ENCODE peak calls at places on chromosomes 11 and 22, in seven cellular contexts. One of them, this sample, is unnamed. For H3K4me1, the result is how much of the 10 kb centered on the place peaks cover.

GRCh38 chr11:16604784-16605439 is 133.5 kb upstream of the C11orf58 start:
- DNase-seq in mammary epithelial cell: peak
- DNase-seq in effector memory CD4-positive, alpha-beta T cell: no peak
- DNase-seq in keratinocyte: no peak
- DNase-seq in transverse colon: peak
- DNase-seq in HCT116: no peak
- DNase-seq in PC-3: no peak
- DNase-seq in this sample: no peak

GRCh38 chr22:41157083-41157482 is 48.0 kb upstream of the L3MBTL2 start:
- DNase-seq in mammary epithelial cell: no peak
- DNase-seq in effector memory CD4-positive, alpha-beta T cell: no peak
- DNase-seq in keratinocyte: no peak
- DNase-seq in transverse colon: no peak
- DNase-seq in HCT116: no peak
- DNase-seq in PC-3: no peak
- DNase-seq in this sample: no peak

GRCh38 chr22:42273855-42274451 is 3.5 kb upstream of the TCF20 start:
- DNase-seq in mammary epithelial cell: no peak
- DNase-seq in effector memory CD4-positive, alpha-beta T cell: no peak
- DNase-seq in keratinocyte: no peak
- DNase-seq in transverse colon: no peak
- DNase-seq in HCT116: no peak
- DNase-seq in PC-3: no peak
- DNase-seq in this sample: no peak

GRCh38 chr11:133711545-133711944 is 133.8 kb downstream of the SPATA19 start:
- DNase-seq in mammary epithelial cell: no peak
- DNase-seq in effector memory CD4-positive, alpha-beta T cell: no peak
- DNase-seq in keratinocyte: no peak
- DNase-seq in transverse colon: no peak
- DNase-seq in HCT116: no peak
- DNase-seq in PC-3: no peak
- DNase-seq in this sample: no peak

GRCh38 chr11:73154178-73154577 is 12.1 kb upstream of the FCHSD2 start:
- DNase-seq in mammary epithelial cell: no peak
- DNase-seq in effector memory CD4-positive, alpha-beta T cell: no peak
- DNase-seq in keratinocyte: no peak
- DNase-seq in transverse colon: peak
- DNase-seq in HCT116: no peak
- DNase-seq in PC-3: no peak
- DNase-seq in this sample: no peak

GRCh38 chr11:13667245-13667644 is 1.2 kb upstream of the FAR1 start:
- DNase-seq in mammary epithelial cell: peak
- DNase-seq in effector memory CD4-positive, alpha-beta T cell: no peak
- DNase-seq in keratinocyte: no peak
- DNase-seq in transverse colon: no peak
- DNase-seq in HCT116: no peak
- DNase-seq in PC-3: no peak
- DNase-seq in this sample: no peak

GRCh38 chr11:13068211-13068610 is 59.1 kb downstream of the RASSF10 start:
- DNase-seq in mammary epithelial cell: no peak
- DNase-seq in effector memory CD4-positive, alpha-beta T cell: no peak
- DNase-seq in keratinocyte: no peak
- DNase-seq in transverse colon: no peak
- DNase-seq in HCT116: no peak
- DNase-seq in PC-3: no peak
- DNase-seq in this sample: no peak

GRCh38 chr11:73205666-73206343 is 12.3 kb upstream of the P2RY2 start:
- DNase-seq in mammary epithelial cell: no peak
- DNase-seq in effector memory CD4-positive, alpha-beta T cell: no peak
- DNase-seq in keratinocyte: no peak
- DNase-seq in transverse colon: peak
- DNase-seq in HCT116: no peak
- DNase-seq in PC-3: no peak
- DNase-seq in this sample: no peak

GRCh38 chr11:74871037-74871436 is 77.9 kb downstream of the XRRA1 start:
- DNase-seq in mammary epithelial cell: no peak
- DNase-seq in effector memory CD4-positive, alpha-beta T cell: no peak
- DNase-seq in keratinocyte: no peak
- DNase-seq in transverse colon: no peak
- DNase-seq in HCT116: no peak
- DNase-seq in PC-3: no peak
- DNase-seq in this sample: no peak

GRCh38 chr22:30609260-30610185 is 2.5 kb downstream of the TCN2 start:
- DNase-seq in mammary epithelial cell: peak
- DNase-seq in effector memory CD4-positive, alpha-beta T cell: no peak
- DNase-seq in keratinocyte: no peak
- DNase-seq in transverse colon: peak
- DNase-seq in HCT116: no peak
- DNase-seq in PC-3: peak
- DNase-seq in this sample: no peak

GRCh38 chr11:122367809-122368231 is 251.8 kb upstream of the BLID start:
- DNase-seq in mammary epithelial cell: peak
- DNase-seq in effector memory CD4-positive, alpha-beta T cell: no peak
- DNase-seq in keratinocyte: no peak
- DNase-seq in transverse colon: no peak
- DNase-seq in HCT116: no peak
- DNase-seq in PC-3: no peak
- DNase-seq in this sample: no peak

GRCh38 chr22:39244496-39245129 is at the start of gene PDGFB:
- DNase-seq in mammary epithelial cell: peak
- DNase-seq in effector memory CD4-positive, alpha-beta T cell: no peak
- DNase-seq in keratinocyte: no peak
- DNase-seq in transverse colon: peak
- DNase-seq in HCT116: no peak
- DNase-seq in PC-3: peak
- DNase-seq in this sample: no peak
- H3K27ac ChIP-seq in mammary epithelial cell: no peak
- H3K27ac ChIP-seq in effector memory CD4-positive, alpha-beta T cell: peak
- H3K27ac ChIP-seq in keratinocyte: peak
- H3K27ac ChIP-seq in transverse colon: peak
- H3K27ac ChIP-seq in HCT116: peak
- H3K27ac ChIP-seq in PC-3: no peak
- H3K27ac ChIP-seq in this sample: no peak

GRCh38 chr22:46687460-46687859 is 50.6 kb downstream of the CERK start:
- DNase-seq in mammary epithelial cell: no peak
- DNase-seq in effector memory CD4-positive, alpha-beta T cell: no peak
- DNase-seq in keratinocyte: no peak
- DNase-seq in transverse colon: no peak
- DNase-seq in HCT116: no peak
- DNase-seq in PC-3: no peak
- DNase-seq in this sample: no peak
- H3K4me1 ChIP-seq in mammary epithelial cell: under half
- H3K4me1 ChIP-seq in effector memory CD4-positive, alpha-beta T cell: under half
- H3K4me1 ChIP-seq in keratinocyte: under half
- H3K4me1 ChIP-seq in transverse colon: half or more
- H3K4me1 ChIP-seq in HCT116: under half
- H3K4me1 ChIP-seq in PC-3: under half
- H3K4me1 ChIP-seq in this sample: under half

DNA sequence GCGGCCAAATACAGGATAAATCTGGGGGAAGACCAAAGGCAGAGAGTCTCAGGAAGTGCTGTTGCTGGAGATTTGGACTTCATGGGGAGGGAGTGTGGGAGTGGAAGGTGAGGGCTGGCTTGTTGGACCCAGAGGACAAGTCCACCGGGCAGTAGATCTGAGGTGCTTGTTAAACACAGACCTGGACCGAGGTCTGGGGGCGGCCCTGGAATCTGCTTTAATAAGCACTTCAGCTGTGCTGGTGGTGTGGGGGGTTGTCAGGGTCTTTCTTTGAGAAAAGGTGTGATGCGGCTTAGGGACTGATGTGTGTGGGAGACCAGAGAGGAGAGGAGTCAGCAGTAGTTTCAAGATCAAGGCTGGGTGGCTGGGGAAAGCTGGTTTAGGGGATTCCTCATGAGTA is 4.4 kb downstream of the TRMU start:
- DNase-seq in mammary epithelial cell: no peak
- DNase-seq in effector memory CD4-positive, alpha-beta T cell: no peak
- DNase-seq in keratinocyte: no peak
- DNase-seq in transverse colon: no peak
- DNase-seq in HCT116: no peak
- DNase-seq in PC-3: no peak
- DNase-seq in this sample: no peak
- H3K27ac ChIP-seq in mammary epithelial cell: no peak
- H3K27ac ChIP-seq in effector memory CD4-positive, alpha-beta T cell: no peak
- H3K27ac ChIP-seq in keratinocyte: no peak
- H3K27ac ChIP-seq in transverse colon: no peak
- H3K27ac ChIP-seq in HCT116: no peak
- H3K27ac ChIP-seq in PC-3: no peak
- H3K27ac ChIP-seq in this sample: no peak

GRCh38 chr11:85795712-85796487 is 15.0 kb downstream of the SYTL2 start:
- DNase-seq in mammary epithelial cell: no peak
- DNase-seq in effector memory CD4-positive, alpha-beta T cell: no peak
- DNase-seq in keratinocyte: no peak
- DNase-seq in transverse colon: no peak
- DNase-seq in HCT116: no peak
- DNase-seq in PC-3: peak
- DNase-seq in this sample: no peak
- H3K4me1 ChIP-seq in mammary epithelial cell: under half
- H3K4me1 ChIP-seq in effector memory CD4-positive, alpha-beta T cell: under half
- H3K4me1 ChIP-seq in keratinocyte: under half
- H3K4me1 ChIP-seq in transverse colon: half or more
- H3K4me1 ChIP-seq in HCT116: under half
- H3K4me1 ChIP-seq in PC-3: under half
- H3K4me1 ChIP-seq in this sample: under half

DNA sequence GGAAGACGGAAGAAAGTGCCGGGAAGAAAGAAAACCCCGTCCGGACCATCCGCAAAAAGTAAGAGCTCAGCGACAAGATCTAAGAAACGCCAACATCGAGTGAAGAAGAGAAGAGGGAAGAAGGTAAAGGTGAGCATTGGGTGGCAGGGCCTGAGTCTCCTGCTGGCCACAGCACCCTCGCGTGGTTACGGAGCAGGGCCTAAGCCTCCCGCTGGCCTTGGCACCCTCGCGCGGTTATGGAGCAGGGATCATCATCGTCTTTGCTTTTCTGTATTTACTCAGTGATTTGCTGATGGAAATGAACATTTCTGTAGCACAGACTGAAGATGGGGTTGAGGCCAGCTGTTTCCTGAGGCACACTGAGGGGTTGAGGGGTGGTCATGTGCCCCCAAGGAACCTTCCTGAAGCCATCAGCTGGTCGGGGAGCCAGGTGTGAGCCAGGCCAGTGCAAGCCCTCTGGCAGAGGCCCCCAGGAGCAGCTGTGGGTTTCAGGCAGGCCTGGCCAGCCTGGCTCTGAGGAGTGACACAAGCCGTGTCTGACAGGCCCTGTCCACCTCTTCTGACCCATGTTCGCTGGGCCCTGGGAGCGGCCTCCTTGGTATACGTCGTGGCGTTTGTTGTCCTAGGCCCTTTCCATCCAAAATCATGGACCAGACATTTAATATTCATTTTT is 14.0 kb downstream of the IRF7 start:
- DNase-seq in mammary epithelial cell: no peak
- DNase-seq in effector memory CD4-positive, alpha-beta T cell: no peak
- DNase-seq in keratinocyte: no peak
- DNase-seq in transverse colon: no peak
- DNase-seq in HCT116: no peak
- DNase-seq in PC-3: no peak
- DNase-seq in this sample: no peak
- H3K27ac ChIP-seq in mammary epithelial cell: no peak
- H3K27ac ChIP-seq in effector memory CD4-positive, alpha-beta T cell: no peak
- H3K27ac ChIP-seq in keratinocyte: no peak
- H3K27ac ChIP-seq in transverse colon: no peak
- H3K27ac ChIP-seq in HCT116: no peak
- H3K27ac ChIP-seq in PC-3: no peak
- H3K27ac ChIP-seq in this sample: no peak